ENCODE peak calls at places on chromosomes 13 and 19, in six cellular contexts. L, Q, G, T, C and H are unnamed samples.

GRCh38 chr13:30796132-30796832 is 60.9 kb downstream of the ALOX5AP start:
- DNase-seq in G (no peak), C (no peak), T (no peak), Q (no peak), L (peak), H (no peak)

GRCh38 chr19:43495082-43495481 is 9.5 kb downstream of the PHLDB3 start:
- DNase-seq in Q (no peak), G (no peak), T (no peak), L (no peak), C (no peak), H (no peak)

GRCh38 chr19:10670876-10671804 is 17.0 kb downstream of the ILF3 start:
- DNase-seq in Q (no peak), T (no peak), C (no peak), G (no peak), L (no peak), H (no peak)

GRCh38 chr13:44364601-44365000 is 9.0 kb upstream of the SERP2 start:
- DNase-seq in T (no peak), C (no peak), Q (no peak), L (no peak), G (peak), H (no peak)

GRCh38 chr13:19726611-19727010 is 56.1 kb downstream of the PSPC1 start:
- DNase-seq in C (no peak), T (no peak), L (no peak), G (no peak), Q (no peak), H (no peak)

GRCh38 chr13:26921918-26922317 is 161.3 kb upstream of the GPR12 start:
- DNase-seq in G (no peak), L (no peak), T (no peak), Q (no peak), C (no peak), H (no peak)

GRCh38 chr19:45782162-45782623 is at the start of gene DMPK:
- DNase-seq in G (no peak), Q (no peak), C (no peak), T (no peak), L (no peak), H (no peak)

GRCh38 chr19:2540646-2541454 is 64.9 kb downstream of the GADD45B start:
- DNase-seq in G (peak), T (no peak), Q (peak), L (no peak), C (no peak), H (no peak)

GRCh38 chr19:16042533-16043085 is 33.7 kb upstream of the TPM4 start:
- DNase-seq in Q (no peak), C (no peak), G (no peak), T (no peak), L (no peak), H (no peak)

GRCh38 chr19:14383898-14384669 is 2.8 kb downstream of the ADGRE5 start:
- DNase-seq in Q (no peak), G (no peak), T (peak), C (peak), L (no peak), H (no peak)

GRCh38 chr13:43469791-43470190 is 317.0 kb downstream of the ENOX1 start:
- DNase-seq in T (no peak), C (no peak), L (no peak), Q (no peak), G (no peak), H (no peak)

GRCh38 chr13:28022848-28023518 is 34.5 kb upstream of the URAD start:
- DNase-seq in Q (no peak), C (no peak), T (no peak), L (no peak), G (peak), H (no peak)

GRCh38 chr13:34967851-34968562 is 25.9 kb downstream of the NBEA start:
- DNase-seq in L (no peak), G (no peak), C (no peak), T (no peak), Q (no peak), H (no peak)

GRCh38 chr19:49758292-49758691 is 4.8 kb downstream of the TSKS start:
- DNase-seq in T (peak), Q (no peak), L (no peak), C (no peak), G (no peak), H (no peak)

GRCh38 chr13:102729560-102730275 is 34.9 kb upstream of the METTL21C start:
- DNase-seq in T (no peak), L (no peak), Q (no peak), G (no peak), C (no peak), H (no peak)

GRCh38 chr13:26872444-26873173 is 112.0 kb upstream of the GPR12 start:
- DNase-seq in Q (peak), T (peak), L (no peak), G (peak), C (no peak), H (no peak)

GRCh38 chr13:100124265-100124664 is 35.4 kb downstream of the PCCA start:
- DNase-seq in G (no peak), T (no peak), C (no peak), L (no peak), Q (no peak), H (no peak)

GRCh38 chr13:47112900-47113299 is 216.0 kb upstream of the HTR2A start:
- DNase-seq in G (no peak), Q (no peak), C (no peak), T (no peak), L (no peak), H (no peak)

GRCh38 chr19:18589380-18590272 is 1.0 kb downstream of the REX1BD start:
- DNase-seq in T (peak), L (no peak), C (no peak), Q (peak), G (peak), H (no peak)

GRCh38 chr13:23709521-23709920 is 139.3 kb downstream of the TNFRSF19 start:
- DNase-seq in G (no peak), C (no peak), L (no peak), Q (no peak), T (no peak), H (no peak)

GRCh38 chr13:107252021-107252420 is 684.1 kb upstream of the ARGLU1 start:
- DNase-seq in L (no peak), C (no peak), G (no peak), T (no peak), Q (no peak), H (no peak)

GRCh38 chr13:89695343-89696257 is 1651.9 kb upstream of the MIR17HG start:
- DNase-seq in G (peak), T (no peak), Q (peak), L (no peak), C (no peak), H (no peak)

GRCh38 chr13:51849145-51850101 is 4.4 kb upstream of the TMEM272 start:
- DNase-seq in C (peak), T (peak), G (peak), Q (peak), L (no peak), H (peak)

GRCh38 chr19:49749055-49749716 is 13.9 kb downstream of the TSKS start:
- DNase-seq in Q (no peak), T (peak), C (no peak), G (no peak), L (no peak), H (no peak)

GRCh38 chr13:42392706-42393572 is 121.0 kb downstream of the AKAP11 start:
- DNase-seq in C (no peak), T (no peak), G (no peak), L (no peak), Q (no peak), H (no peak)

GRCh38 chr13:46296920-46297319 is 85.2 kb downstream of the LRRC63 start:
- DNase-seq in L (no peak), Q (no peak), G (no peak), C (no peak), T (peak), H (no peak)

GRCh38 chr13:76210262-76210661 is 574.1 kb downstream of the LMO7 start:
- DNase-seq in T (no peak), G (no peak), C (no peak), L (no peak), Q (no peak), H (no peak)

GRCh38 chr13:71274923-71275593 is 591.9 kb downstream of the DACH1 start:
- DNase-seq in L (peak), G (no peak), C (no peak), Q (no peak), T (no peak), H (no peak)

GRCh38 chr19:57280165-57280912 is at the start of gene ZNF460:
- DNase-seq in G (peak), T (peak), Q (peak), C (peak), L (peak), H (peak)

GRCh38 chr19:38851622-38852230 is 1.9 kb upstream of the HNRNPL start:
- DNase-seq in T (peak), G (peak), C (peak), Q (peak), L (no peak), H (peak)

GRCh38 chr19:12261554-12261953 is 33.1 kb downstream of the ZNF44 start:
- DNase-seq in C (no peak), L (no peak), Q (no peak), G (no peak), T (no peak), H (no peak)

GRCh38 chr13:112186091-112186490 is 119.1 kb downstream of the SOX1 start:
- DNase-seq in G (no peak), L (no peak), C (no peak), T (no peak), Q (no peak), H (no peak)

GRCh38 chr13:97460004-97460756 is 26.2 kb downstream of the RAP2A start:
- DNase-seq in L (peak), Q (no peak), C (no peak), T (no peak), G (no peak), H (peak)

GRCh38 chr19:10404888-10405808 is 1.8 kb upstream of the CDC37 start:
- DNase-seq in Q (no peak), T (no peak), C (no peak), L (no peak), G (no peak), H (no peak)

GRCh38 chr13:86201477-86201876 is 402.3 kb upstream of the SLITRK6 start:
- DNase-seq in L (no peak), C (no peak), T (no peak), G (no peak), Q (no peak), H (no peak)

GRCh38 chr19:41339936-41340335 is 13.8 kb downstream of the TGFB1 start:
- DNase-seq in C (no peak), Q (no peak), G (no peak), L (no peak), T (no peak), H (no peak)
- TF ChIP-seq TAF1 in C (no peak), Q (no peak), G (no peak), L (no peak), T (no peak), H (no peak)

GRCh38 chr19:55086730-55087541 is 11.3 kb downstream of the EPS8L1 start:
- DNase-seq in L (no peak), C (peak), Q (peak), T (no peak), G (no peak), H (peak)
- TF ChIP-seq POLR2A in L (peak), C (no peak), Q (no peak), T (peak), G (no peak), H (no peak)

GRCh38 chr13:113874579-113875428 is 10.9 kb upstream of the GAS6 start:
- DNase-seq in L (no peak), T (no peak), G (no peak), C (no peak), Q (no peak), H (no peak)
- TF ChIP-seq TAF1 in L (no peak), T (no peak), G (no peak), C (no peak), Q (no peak), H (no peak)

GRCh38 chr19:44755219-44755618 is 6.7 kb downstream of the BCL3 start:
- DNase-seq in C (no peak), T (no peak), L (no peak), G (no peak), Q (no peak), H (no peak)

GRCh38 chr19:44754743-44755066 is 6.2 kb downstream of the BCL3 start:
- DNase-seq in C (no peak), G (no peak), Q (no peak), L (no peak), T (no peak), H (no peak)

GRCh38 chr19:44753619-44753931 is 5.1 kb downstream of the BCL3 start:
- DNase-seq in T (no peak), L (no peak), C (no peak), Q (no peak), G (no peak), H (no peak)

GRCh38 chr19:44752816-44753618 is 4.5 kb downstream of the BCL3 start:
- DNase-seq in L (peak), T (peak), Q (no peak), G (peak), C (peak), H (peak)

DNA sequence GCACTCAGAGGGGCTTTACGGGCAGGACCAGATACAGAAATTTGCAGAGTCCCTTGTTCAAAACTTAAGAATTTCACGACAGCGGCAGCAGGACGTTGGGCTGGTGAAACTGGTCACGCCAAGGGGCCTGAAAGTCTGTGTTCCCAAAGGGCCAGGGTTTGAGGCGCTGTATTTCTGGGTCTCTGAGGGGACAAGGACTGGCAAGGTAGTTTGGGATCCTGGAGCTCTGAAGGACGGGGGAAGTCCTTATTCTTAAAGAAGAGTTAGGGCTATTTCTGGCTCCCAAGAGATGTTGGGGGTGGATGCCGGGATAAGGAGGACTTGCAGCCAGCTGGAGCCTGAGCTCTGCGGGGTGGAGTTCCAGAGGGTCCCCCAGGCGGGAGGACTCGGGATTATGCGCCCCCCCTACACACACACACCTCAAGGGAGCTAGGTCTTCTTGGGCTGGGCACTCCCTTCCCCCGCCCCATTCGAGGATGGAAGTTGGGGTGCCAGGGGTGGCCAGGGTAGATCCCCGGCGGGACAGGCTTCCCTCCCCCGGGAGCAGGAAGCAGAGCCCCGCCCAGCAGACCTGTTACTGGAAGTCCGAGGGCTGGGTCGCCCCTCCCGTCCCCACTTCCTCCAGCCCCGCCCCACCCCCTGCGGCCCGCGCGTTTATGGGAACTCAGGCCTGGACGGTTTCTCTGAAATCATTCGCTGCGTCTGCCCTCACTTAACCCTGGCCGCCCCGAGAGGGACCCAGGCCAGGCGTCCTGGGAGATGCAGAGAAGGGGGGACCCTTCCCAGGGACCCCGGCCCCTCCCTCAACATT is 5.6 kb downstream of the BCL3 start:
- DNase-seq in T (peak), G (no peak), Q (no peak), C (peak), L (no peak), H (peak)
- TF ChIP-seq POLR2A in T (peak), G (no peak), Q (no peak), C (peak), L (peak), H (peak)

GRCh38 chr13:48294670-48295069 is 8.9 kb upstream of the RB1 start:
- DNase-seq in L (no peak), G (peak), C (no peak), T (no peak), Q (no peak), H (no peak)
- TF ChIP-seq TAF1 in L (no peak), G (no peak), C (no peak), T (no peak), Q (no peak), H (no peak)

GRCh38 chr19:47511681-47512080 is 3.2 kb downstream of the NAPA start:
- DNase-seq in G (no peak), Q (no peak), T (no peak), L (no peak), C (no peak), H (no peak)

GRCh38 chr19:47512948-47513319 is 1.9 kb downstream of the NAPA start:
- DNase-seq in G (no peak), L (no peak), T (no peak), Q (no peak), C (no peak), H (no peak)

GRCh38 chr19:47511128-47511517 is 3.7 kb downstream of the NAPA start:
- DNase-seq in G (no peak), L (no peak), T (no peak), C (no peak), Q (no peak), H (no peak)

GRCh38 chr19:47510516-47511127 is 4.2 kb downstream of the NAPA start:
- DNase-seq in T (no peak), G (no peak), C (no peak), Q (no peak), L (no peak), H (no peak)

DNA sequence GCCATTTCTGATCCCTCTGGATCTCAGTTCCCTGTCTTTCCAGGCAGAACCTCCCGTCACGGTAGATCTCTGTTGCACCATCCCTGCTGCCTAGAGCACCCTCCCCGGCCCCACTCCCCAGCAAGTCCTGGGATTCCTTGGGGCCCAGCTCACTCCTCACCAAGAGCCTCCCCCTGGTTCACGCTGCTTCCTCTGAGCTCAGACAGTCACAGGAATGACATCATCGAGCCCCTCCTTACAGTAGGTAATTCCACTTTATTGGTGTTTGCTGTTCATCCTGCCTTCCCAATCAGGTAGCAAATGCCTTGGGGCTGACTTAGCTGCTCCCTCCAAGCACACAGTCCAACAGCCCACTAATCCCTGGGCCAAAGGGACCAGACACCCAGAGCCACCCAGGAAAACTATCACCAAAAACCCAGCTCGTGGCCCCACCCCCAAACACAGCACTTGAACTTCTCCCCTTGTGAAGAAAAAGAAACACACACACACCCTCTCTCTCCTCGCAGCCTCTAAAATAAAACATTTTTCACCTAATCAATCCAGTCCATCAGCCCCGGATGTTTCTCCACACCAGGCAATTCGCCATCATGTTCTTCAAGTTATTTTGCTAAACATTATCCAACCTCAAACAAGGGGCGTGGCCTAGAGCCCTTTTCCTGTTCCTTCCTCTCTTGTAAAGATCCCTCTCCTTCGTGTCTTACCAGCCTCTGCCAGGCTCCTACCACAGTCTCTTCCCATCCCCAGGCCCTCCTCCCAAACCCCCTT is 2.5 kb downstream of the NAPA start:
- DNase-seq in C (no peak), L (no peak), T (no peak), G (peak), Q (no peak), H (no peak)
- TF ChIP-seq POLR2A in C (no peak), L (no peak), T (no peak), G (peak), Q (no peak), H (no peak)

GRCh38 chr13:77740931-77741586 is 43.6 kb downstream of the SLAIN1 start:
- DNase-seq in C (no peak), T (no peak), Q (no peak), L (no peak), G (no peak), H (no peak)
- TF ChIP-seq TAF1 in C (no peak), T (no peak), Q (no peak), L (no peak), G (no peak), H (no peak)

GRCh38 chr19:51341976-51342580 is at the start of gene VSIG10L:
- DNase-seq in Q (no peak), L (no peak), C (no peak), T (no peak), G (no peak), H (no peak)
- TF ChIP-seq POLR2A in Q (no peak), L (no peak), C (no peak), T (no peak), G (no peak), H (no peak)